ENCODE peak calls at places on chromosomes 4 and X, in four cellular contexts. F, Y, G and B are unnamed samples.
A peak's percentile ranks its signal among the peaks of the same experiment; 100 is the strongest.

GRCh38 chr4:33715996-33716395 is 2528.3 kb downstream of the ARAP2 start:
- DNase-seq in F (no peak), G (no peak), Y (no peak), B (no peak)

GRCh38 chr4:145083891-145084640 is 13.9 kb downstream of the ANAPC10 start:
- DNase-seq in F (no peak), G (peak; percentile 10), Y (no peak), B (no peak)

GRCh38 chrX:40109288-40110008 is 11.7 kb upstream of the BCOR start:
- DNase-seq in F (peak; percentile 57), Y (peak; percentile 37), G (peak; percentile 49), B (peak; percentile 80)

GRCh38 chrX:130165181-130165702 is 399 bp downstream of the AIFM1 start:
- DNase-seq in F (no peak), G (peak; percentile 1), Y (no peak), B (no peak)

GRCh38 chrX:23292979-23293651 is 41.5 kb upstream of the PTCHD1 start:
- DNase-seq in G (no peak), F (no peak), Y (no peak), B (peak; percentile 3)

GRCh38 chr4:4492161-4492847 is 49.5 kb downstream of the STX18 start:
- DNase-seq in G (no peak), F (no peak), Y (no peak), B (no peak)

GRCh38 chr4:80078361-80079092 is 5.5 kb upstream of the ANTXR2 start:
- DNase-seq in G (no peak), Y (no peak), F (no peak), B (no peak)

GRCh38 chr4:98092833-98093439 is 50.3 kb downstream of the STPG2 start:
- DNase-seq in Y (no peak), F (no peak), G (peak; percentile 9), B (peak; percentile 40)

GRCh38 chrX:10833299-10834169 is 213.1 kb upstream of the MID1 start:
- DNase-seq in G (peak; percentile 10), Y (no peak), F (no peak), B (peak; percentile 65)

GRCh38 chr4:55524844-55525571 is 21.7 kb downstream of the CLOCK start:
- DNase-seq in Y (no peak), G (no peak), F (no peak), B (no peak)

GRCh38 chrX:150546711-150547153 is 21.7 kb upstream of the MTM1 start:
- DNase-seq in G (no peak), F (no peak), Y (no peak), B (no peak)

GRCh38 chrX:130024127-130024526 is 41.7 kb downstream of the BCORL1 start:
- DNase-seq in G (no peak), F (peak; percentile 91), Y (peak; percentile 40), B (peak; percentile 90)

GRCh38 chrX:49838374-49838773 is 9.3 kb downstream of the PAGE4 start:
- DNase-seq in G (peak; percentile 37), F (peak; percentile 9), Y (peak; percentile 9), B (peak; percentile 51)

GRCh38 chr4:26916195-26916594 is 55.6 kb downstream of the STIM2 start:
- DNase-seq in G (no peak), F (no peak), Y (no peak), B (no peak)

GRCh38 chr4:181860157-181860556 is 383.0 kb upstream of the TENM3 start:
- DNase-seq in F (no peak), G (no peak), Y (no peak), B (no peak)

GRCh38 chr4:115355329-115355728 is 241.9 kb upstream of the NDST4 start:
- DNase-seq in F (no peak), G (no peak), Y (no peak), B (no peak)

GRCh38 chr4:115360441-115360840 is 247.0 kb upstream of the NDST4 start:
- DNase-seq in F (no peak), Y (no peak), G (no peak), B (no peak)

GRCh38 chr4:115353370-115353769 is 239.9 kb upstream of the NDST4 start:
- DNase-seq in F (no peak), Y (no peak), G (no peak), B (no peak)

GRCh38 chr4:115357767-115358166 is 244.3 kb upstream of the NDST4 start:
- DNase-seq in G (no peak), Y (no peak), F (no peak), B (no peak)

DNA sequence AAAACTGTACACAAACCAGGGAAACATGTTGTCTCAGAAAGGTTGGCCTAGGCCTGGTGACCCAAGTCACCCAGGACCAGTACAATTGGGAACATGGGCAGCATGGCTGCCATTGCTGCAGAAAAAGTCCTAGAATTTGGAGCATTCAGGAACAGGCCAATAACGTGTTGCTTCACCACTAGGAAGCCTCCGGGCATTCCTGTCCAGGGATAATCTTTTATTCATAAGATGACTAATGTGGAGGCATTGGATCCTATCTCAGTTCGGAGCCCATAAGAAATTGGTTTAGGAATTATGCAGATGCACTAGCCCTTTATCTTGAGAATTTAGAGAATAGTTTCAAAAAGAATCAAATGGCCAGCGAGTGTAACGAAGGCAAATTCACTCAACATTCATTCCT is 242.8 kb upstream of the NDST4 start:
- DNase-seq in F (no peak), G (no peak), Y (no peak), B (no peak)
- TF ChIP-seq JUNB in F (no peak), G (no peak), Y (no peak), B (no peak)

GRCh38 chr4:76488905-76489798 is 54.1 kb downstream of the SHROOM3 start:
- DNase-seq in Y (no peak), G (no peak), F (no peak), B (no peak)
- TF ChIP-seq JUNB in Y (no peak), G (no peak), F (no peak), B (no peak)

GRCh38 chr4:8078109-8078494 is 80.5 kb downstream of the ABLIM2 start:
- DNase-seq in F (no peak), Y (no peak), G (no peak), B (no peak)

GRCh38 chr4:8079916-8080753 is 78.5 kb downstream of the ABLIM2 start:
- DNase-seq in F (no peak), G (no peak), Y (no peak), B (no peak)

GRCh38 chr4:8078610-8079015 is 80.0 kb downstream of the ABLIM2 start:
- DNase-seq in F (no peak), Y (no peak), G (no peak), B (no peak)

GRCh38 chr4:8080754-8081065 is 77.9 kb downstream of the ABLIM2 start:
- DNase-seq in Y (no peak), G (no peak), F (no peak), B (no peak)

GRCh38 chr4:8079031-8079885 is 79.4 kb downstream of the ABLIM2 start:
- DNase-seq in G (no peak), Y (no peak), F (peak; percentile 20), B (no peak)
- TF ChIP-seq JUNB in G (no peak), Y (no peak), F (no peak), B (no peak)

DNA sequence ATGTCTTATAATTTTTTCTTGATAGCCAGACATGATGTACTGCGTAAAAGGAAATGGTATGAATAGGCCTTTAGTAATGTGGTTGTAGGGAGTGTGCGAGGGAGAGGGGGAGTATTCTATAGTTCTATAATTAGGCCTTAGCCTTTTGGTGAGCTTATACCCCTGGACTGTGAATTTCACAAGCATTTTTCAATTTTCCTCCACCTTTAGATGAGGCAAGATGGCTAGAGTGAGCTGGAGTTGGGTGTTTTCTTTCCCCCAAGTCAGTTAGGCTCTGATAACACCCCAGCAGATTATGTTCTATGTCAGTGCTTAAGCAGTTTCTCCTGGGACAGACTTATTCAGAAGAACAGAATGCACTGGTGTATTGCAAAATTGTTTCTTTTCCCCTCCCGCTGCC is 210.2 kb upstream of the NPY2R start:
- DNase-seq in G (no peak), Y (no peak), F (no peak), B (no peak)
- TF ChIP-seq JUNB in G (no peak), Y (no peak), F (no peak), B (no peak)

DNA sequence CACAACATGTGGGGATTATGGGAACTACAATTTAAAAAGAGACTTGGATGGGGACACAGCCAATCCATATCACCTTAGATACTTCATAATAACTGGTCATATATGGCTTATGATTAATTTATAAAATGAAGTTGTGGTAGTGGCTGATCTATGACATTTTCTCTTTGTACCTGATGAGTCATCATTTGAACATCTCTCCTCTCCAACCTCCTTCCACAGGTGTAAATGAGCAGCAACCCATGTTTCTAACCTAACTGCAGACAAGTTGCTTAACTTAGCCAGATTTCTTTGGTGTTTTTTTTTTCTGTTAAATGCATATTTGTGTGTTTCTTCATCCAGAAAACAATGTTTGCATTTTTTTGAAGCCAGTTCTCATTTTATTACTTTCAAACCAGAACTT is 42.6 kb downstream of the SPANXA2 start:
- DNase-seq in G (no peak), Y (no peak), F (no peak), B (no peak)
- TF ChIP-seq JUNB in G (no peak), Y (no peak), F (no peak), B (no peak)

DNA sequence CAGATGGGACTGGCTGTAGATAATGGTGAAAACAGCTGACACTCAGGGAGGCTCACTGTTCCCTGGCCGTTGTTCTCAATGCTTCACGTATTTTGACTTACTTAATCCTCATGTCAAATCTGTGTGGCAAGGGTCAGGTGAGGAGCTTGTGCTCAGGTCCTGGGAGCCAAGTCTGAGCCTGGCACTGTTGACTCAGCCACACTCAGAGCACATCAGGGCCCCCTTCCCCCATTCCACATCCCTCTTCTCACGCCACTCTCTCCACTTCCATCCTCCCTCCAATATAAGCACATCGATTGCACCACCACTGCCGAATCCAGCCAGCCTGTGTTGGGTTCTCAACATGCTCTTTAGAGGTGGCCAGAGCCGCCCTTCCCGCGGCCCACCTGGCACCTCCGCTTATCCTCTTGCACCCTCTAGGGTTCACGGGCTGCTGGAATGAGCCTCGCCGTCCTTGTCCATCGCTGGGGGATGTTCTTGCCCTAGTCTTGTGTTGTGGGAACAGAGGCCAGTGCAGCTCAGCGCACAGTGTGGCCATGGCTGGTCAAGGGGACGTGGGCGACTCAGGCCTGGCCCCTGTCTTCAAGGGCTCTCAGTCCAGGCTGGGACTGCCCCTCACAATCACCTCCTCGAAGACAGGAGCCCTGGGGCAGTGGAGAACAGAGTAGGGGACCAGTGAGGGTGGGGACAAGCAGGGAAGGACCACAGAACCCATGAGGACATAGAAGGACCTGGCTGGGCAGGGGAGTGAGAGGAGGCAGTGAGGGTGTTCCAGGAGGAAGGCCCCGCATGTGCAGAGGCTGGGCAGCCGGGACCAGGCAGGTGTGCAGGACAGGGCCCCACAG is 40.3 kb downstream of the EVC start:
- DNase-seq in G (no peak), Y (no peak), F (peak; percentile 3), B (peak; percentile 23)
- TF ChIP-seq JUNB in G (no peak), Y (no peak), F (no peak), B (no peak)

GRCh38 chr4:2284161-2284933 is 22.4 kb upstream of the MXD4 start:
- DNase-seq in G (no peak), F (no peak), Y (no peak), B (no peak)
- TF ChIP-seq JUNB in G (no peak), F (no peak), Y (no peak), B (no peak)

GRCh38 chr4:18075823-18076433 is 54.4 kb upstream of the LCORL start:
- DNase-seq in G (peak; percentile 56), Y (no peak), F (peak; percentile 43), B (peak; percentile 84)
- TF ChIP-seq JUNB in G (no peak), Y (no peak), F (no peak), B (no peak)